ENCODE peak calls at places on chromosomes 3 and 15, in five cellular contexts. One of them, this sample, is unnamed.

GRCh38 chr3:46280105-46280797 is 38.0 kb downstream of the CCR3 start:
- DNase-seq in neural progenitor cell: no peak
- DNase-seq in psoas muscle: no peak
- DNase-seq in AG04450: no peak
- DNase-seq in HCT116: peak; percentile 12
- DNase-seq in this sample: no peak

GRCh38 chr3:65422154-65422553 is 616.6 kb downstream of the MAGI1 start:
- DNase-seq in psoas muscle: no peak
- DNase-seq in HCT116: no peak
- DNase-seq in AG04450: no peak
- DNase-seq in neural progenitor cell: no peak
- DNase-seq in this sample: no peak

GRCh38 chr3:75260-75659 is 121.3 kb upstream of the CHL1 start:
- DNase-seq in AG04450: no peak
- DNase-seq in neural progenitor cell: no peak
- DNase-seq in HCT116: no peak
- DNase-seq in psoas muscle: no peak
- DNase-seq in this sample: no peak

GRCh38 chr3:115648559-115648958 is 25.2 kb downstream of the GAP43 start:
- DNase-seq in neural progenitor cell: no peak
- DNase-seq in AG04450: no peak
- DNase-seq in HCT116: no peak
- DNase-seq in psoas muscle: no peak
- DNase-seq in this sample: no peak

GRCh38 chr15:37016287-37016686 is 84.1 kb downstream of the MEIS2 start:
- DNase-seq in HCT116: no peak
- DNase-seq in neural progenitor cell: no peak
- DNase-seq in AG04450: no peak
- DNase-seq in psoas muscle: no peak
- DNase-seq in this sample: no peak

GRCh38 chr3:194282436-194283122 is 68.5 kb downstream of the CPN2 start:
- DNase-seq in AG04450: no peak
- DNase-seq in neural progenitor cell: no peak
- DNase-seq in psoas muscle: peak; percentile 5
- DNase-seq in HCT116: no peak
- DNase-seq in this sample: no peak

GRCh38 chr3:72658466-72659100 is 189.7 kb downstream of the SHQ1 start:
- DNase-seq in neural progenitor cell: no peak
- DNase-seq in AG04450: no peak
- DNase-seq in psoas muscle: no peak
- DNase-seq in HCT116: no peak
- DNase-seq in this sample: no peak

GRCh38 chr3:184751204-184751809 is 39.4 kb upstream of the MAGEF1 start:
- DNase-seq in psoas muscle: no peak
- DNase-seq in neural progenitor cell: no peak
- DNase-seq in AG04450: no peak
- DNase-seq in HCT116: no peak
- DNase-seq in this sample: no peak

GRCh38 chr15:60589253-60589652 is 110.3 kb upstream of the ICE2 start:
- DNase-seq in neural progenitor cell: no peak
- DNase-seq in HCT116: no peak
- DNase-seq in AG04450: no peak
- DNase-seq in psoas muscle: no peak
- DNase-seq in this sample: no peak

GRCh38 chr3:66475386-66476020 is 25.3 kb downstream of the LRIG1 start:
- DNase-seq in AG04450: no peak
- DNase-seq in HCT116: no peak
- DNase-seq in neural progenitor cell: no peak
- DNase-seq in psoas muscle: no peak
- DNase-seq in this sample: no peak

GRCh38 chr3:33648793-33649192 is 69.3 kb downstream of the CLASP2 start:
- DNase-seq in neural progenitor cell: no peak
- DNase-seq in AG04450: no peak
- DNase-seq in HCT116: no peak
- DNase-seq in psoas muscle: no peak
- DNase-seq in this sample: no peak

GRCh38 chr15:68712886-68713285 is 107.8 kb downstream of the ANP32A start:
- DNase-seq in neural progenitor cell: no peak
- DNase-seq in psoas muscle: no peak
- DNase-seq in AG04450: no peak
- DNase-seq in HCT116: no peak
- DNase-seq in this sample: no peak

GRCh38 chr15:67124911-67125588 is 59.6 kb downstream of the SMAD3 start:
- DNase-seq in AG04450: no peak
- DNase-seq in psoas muscle: no peak
- DNase-seq in neural progenitor cell: no peak
- DNase-seq in HCT116: peak; percentile 88
- DNase-seq in this sample: no peak

GRCh38 chr3:117998071-117998470 is 1036.6 kb downstream of the IGSF11 start:
- DNase-seq in neural progenitor cell: no peak
- DNase-seq in HCT116: no peak
- DNase-seq in AG04450: no peak
- DNase-seq in psoas muscle: no peak
- DNase-seq in this sample: no peak

GRCh38 chr15:80404719-80405553 is 754 bp downstream of the ARNT2 start:
- DNase-seq in HCT116: no peak
- DNase-seq in psoas muscle: peak; percentile 16
- DNase-seq in neural progenitor cell: peak; percentile 71
- DNase-seq in AG04450: no peak
- DNase-seq in this sample: peak; percentile 36

GRCh38 chr3:15638193-15638890 is 36.8 kb downstream of the BTD start:
- DNase-seq in HCT116: no peak
- DNase-seq in neural progenitor cell: no peak
- DNase-seq in psoas muscle: no peak
- DNase-seq in AG04450: no peak
- DNase-seq in this sample: no peak

GRCh38 chr3:196792771-196793170 is 53.1 kb downstream of the PAK2 start:
- DNase-seq in psoas muscle: no peak
- DNase-seq in neural progenitor cell: no peak
- DNase-seq in HCT116: no peak
- DNase-seq in AG04450: no peak
- DNase-seq in this sample: no peak

GRCh38 chr3:190847423-190847822 is 15.1 kb downstream of the GMNC start:
- DNase-seq in AG04450: no peak
- DNase-seq in HCT116: no peak
- DNase-seq in neural progenitor cell: no peak
- DNase-seq in psoas muscle: no peak
- DNase-seq in this sample: no peak

GRCh38 chr3:114218006-114218405 is 19.4 kb downstream of the ZNF80 start:
- DNase-seq in AG04450: no peak
- DNase-seq in neural progenitor cell: no peak
- DNase-seq in HCT116: no peak
- DNase-seq in psoas muscle: no peak
- DNase-seq in this sample: no peak

GRCh38 chr3:114218578-114219185 is 18.7 kb downstream of the ZNF80 start:
- DNase-seq in psoas muscle: no peak
- DNase-seq in neural progenitor cell: no peak
- DNase-seq in AG04450: no peak
- DNase-seq in HCT116: no peak
- DNase-seq in this sample: no peak

GRCh38 chr3:114214542-114215341 is 22.6 kb downstream of the ZNF80 start:
- DNase-seq in neural progenitor cell: no peak
- DNase-seq in AG04450: no peak
- DNase-seq in psoas muscle: no peak
- DNase-seq in HCT116: no peak
- DNase-seq in this sample: no peak

GRCh38 chr3:114217266-114217665 is 20.1 kb downstream of the ZNF80 start:
- DNase-seq in psoas muscle: no peak
- DNase-seq in AG04450: no peak
- DNase-seq in neural progenitor cell: no peak
- DNase-seq in HCT116: no peak
- DNase-seq in this sample: no peak

GRCh38 chr3:114216186-114216970 is 21.0 kb downstream of the ZNF80 start:
- DNase-seq in HCT116: no peak
- DNase-seq in AG04450: no peak
- DNase-seq in psoas muscle: no peak
- DNase-seq in neural progenitor cell: no peak
- DNase-seq in this sample: no peak
- H3K27ac ChIP-seq in HCT116: no peak overlapping the region
- H3K27ac ChIP-seq in AG04450: no peak overlapping the region
- H3K27ac ChIP-seq in psoas muscle: no peak overlapping the region
- H3K27ac ChIP-seq in neural progenitor cell: no peak overlapping the region
- H3K27ac ChIP-seq in this sample: no peak overlapping the region

DNA sequence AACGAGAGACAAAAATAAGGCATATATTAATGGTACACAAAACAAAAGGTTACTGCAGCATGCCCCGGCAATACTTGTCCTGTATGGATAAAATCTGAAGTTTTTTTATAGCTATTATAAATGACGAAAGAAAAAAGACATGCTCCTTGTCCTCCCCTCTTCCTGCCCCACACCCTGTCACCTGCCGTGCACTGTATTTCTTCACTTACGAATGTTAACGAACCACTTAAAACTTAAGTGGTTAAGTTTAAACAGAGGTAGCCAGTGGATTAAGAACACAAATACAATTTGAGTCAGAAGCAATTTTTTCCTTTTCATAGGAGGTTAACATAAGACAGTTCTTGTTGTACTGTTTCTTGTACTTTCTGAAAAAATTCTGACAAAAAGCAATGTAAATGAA is 799.1 kb upstream of the NECTIN3 start:
- DNase-seq in neural progenitor cell: no peak
- DNase-seq in HCT116: no peak
- DNase-seq in AG04450: no peak
- DNase-seq in psoas muscle: no peak
- DNase-seq in this sample: no peak
- H3K27ac ChIP-seq in neural progenitor cell: no peak overlapping the region
- H3K27ac ChIP-seq in HCT116: no peak overlapping the region
- H3K27ac ChIP-seq in AG04450: no peak overlapping the region
- H3K27ac ChIP-seq in psoas muscle: no peak overlapping the region
- H3K27ac ChIP-seq in this sample: no peak overlapping the region

GRCh38 chr3:134331811-134332199 is 42.4 kb downstream of the AMOTL2 start:
- DNase-seq in neural progenitor cell: no peak
- DNase-seq in psoas muscle: no peak
- DNase-seq in AG04450: no peak
- DNase-seq in HCT116: no peak
- DNase-seq in this sample: no peak
- H3K27ac ChIP-seq in neural progenitor cell: no peak overlapping the region
- H3K27ac ChIP-seq in psoas muscle: peak overlapping the region; percentile 21
- H3K27ac ChIP-seq in AG04450: peak overlapping the region; percentile 91
- H3K27ac ChIP-seq in HCT116: no peak overlapping the region
- H3K27ac ChIP-seq in this sample: no peak overlapping the region

DNA sequence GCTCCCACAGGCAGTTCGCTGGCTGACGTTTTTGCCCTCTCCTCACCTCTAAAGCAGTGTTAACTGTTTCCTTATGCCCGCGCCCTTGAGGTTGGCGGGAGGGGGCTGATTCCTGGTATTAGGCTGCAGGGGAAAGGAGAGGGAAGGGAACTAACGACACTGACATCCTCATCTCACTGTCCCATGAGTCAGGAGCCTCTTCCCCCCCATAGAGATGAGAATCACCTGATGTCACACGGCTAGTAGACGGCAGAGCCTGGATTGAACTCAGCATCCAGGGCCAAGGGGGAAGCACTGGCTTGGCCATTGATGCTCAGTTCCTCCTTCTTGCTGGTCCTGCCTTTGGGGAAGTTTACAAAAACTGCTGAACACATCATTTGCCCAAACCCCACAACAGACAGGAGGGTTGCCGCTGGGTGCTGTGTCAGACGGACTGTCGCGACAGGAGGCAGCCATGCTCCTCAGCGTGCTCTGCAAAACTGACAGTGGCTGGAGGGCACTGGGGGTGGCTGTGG is 38.5 kb downstream of the IDH2 start:
- DNase-seq in neural progenitor cell: no peak
- DNase-seq in AG04450: no peak
- DNase-seq in psoas muscle: no peak
- DNase-seq in HCT116: no peak
- DNase-seq in this sample: peak; percentile 26
- H3K27ac ChIP-seq in neural progenitor cell: no peak overlapping the region
- H3K27ac ChIP-seq in AG04450: no peak overlapping the region
- H3K27ac ChIP-seq in psoas muscle: peak overlapping the region; percentile 82
- H3K27ac ChIP-seq in HCT116: no peak overlapping the region
- H3K27ac ChIP-seq in this sample: peak overlapping the region; percentile 54

GRCh38 chr3:102179321-102180290 is 255.2 kb upstream of the ZPLD1 start:
- DNase-seq in AG04450: no peak
- DNase-seq in HCT116: no peak
- DNase-seq in neural progenitor cell: no peak
- DNase-seq in psoas muscle: no peak
- DNase-seq in this sample: no peak

GRCh38 chr3:102180291-102180931 is 254.4 kb upstream of the ZPLD1 start:
- DNase-seq in HCT116: no peak
- DNase-seq in psoas muscle: no peak
- DNase-seq in AG04450: peak; percentile 82
- DNase-seq in neural progenitor cell: no peak
- DNase-seq in this sample: no peak

GRCh38 chr3:102183186-102183585 is 251.6 kb upstream of the ZPLD1 start:
- DNase-seq in AG04450: no peak
- DNase-seq in neural progenitor cell: peak; percentile 18
- DNase-seq in psoas muscle: no peak
- DNase-seq in HCT116: no peak
- DNase-seq in this sample: no peak

GRCh38 chr3:102182162-102182561 is 252.7 kb upstream of the ZPLD1 start:
- DNase-seq in psoas muscle: no peak
- DNase-seq in AG04450: no peak
- DNase-seq in neural progenitor cell: no peak
- DNase-seq in HCT116: no peak
- DNase-seq in this sample: no peak

GRCh38 chr3:102181202-102181920 is 253.5 kb upstream of the ZPLD1 start:
- DNase-seq in HCT116: no peak
- DNase-seq in psoas muscle: no peak
- DNase-seq in AG04450: peak; percentile 59
- DNase-seq in neural progenitor cell: no peak
- DNase-seq in this sample: no peak
- H3K27ac ChIP-seq in HCT116: no peak overlapping the region
- H3K27ac ChIP-seq in psoas muscle: peak overlapping the region; percentile 58
- H3K27ac ChIP-seq in AG04450: peak overlapping the region; percentile 63
- H3K27ac ChIP-seq in neural progenitor cell: no peak overlapping the region
- H3K27ac ChIP-seq in this sample: no peak overlapping the region

GRCh38 chr3:125110876-125111480 is 55.2 kb upstream of the HEG1 start:
- DNase-seq in HCT116: no peak
- DNase-seq in psoas muscle: no peak
- DNase-seq in neural progenitor cell: no peak
- DNase-seq in AG04450: no peak
- DNase-seq in this sample: no peak
- H3K27ac ChIP-seq in HCT116: no peak overlapping the region
- H3K27ac ChIP-seq in psoas muscle: no peak overlapping the region
- H3K27ac ChIP-seq in neural progenitor cell: no peak overlapping the region
- H3K27ac ChIP-seq in AG04450: no peak overlapping the region
- H3K27ac ChIP-seq in this sample: no peak overlapping the region

DNA sequence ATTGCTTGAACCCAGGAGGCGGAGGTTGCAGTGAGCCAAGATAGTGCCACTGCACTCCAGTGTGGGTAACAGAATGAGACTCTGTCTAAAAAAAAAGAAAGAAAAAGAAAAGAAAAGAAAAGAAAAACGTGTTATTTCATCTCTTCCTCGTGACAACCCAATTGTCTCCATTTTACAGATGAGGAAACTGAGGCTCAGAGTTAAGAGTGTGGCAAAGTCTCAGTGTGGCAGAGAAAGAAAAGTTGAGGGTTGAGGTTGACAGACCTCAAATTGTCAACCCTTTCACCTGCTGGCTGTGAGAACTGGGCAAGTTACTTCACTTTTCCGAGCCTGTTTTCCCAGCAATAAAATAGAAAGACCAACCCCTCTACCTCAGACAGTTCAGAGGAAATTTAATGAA is 59.6 kb downstream of the TM4SF4 start:
- DNase-seq in psoas muscle: no peak
- DNase-seq in AG04450: no peak
- DNase-seq in HCT116: no peak
- DNase-seq in neural progenitor cell: no peak
- DNase-seq in this sample: no peak
- H3K27ac ChIP-seq in psoas muscle: no peak overlapping the region
- H3K27ac ChIP-seq in AG04450: peak overlapping the region; percentile 12
- H3K27ac ChIP-seq in HCT116: no peak overlapping the region
- H3K27ac ChIP-seq in neural progenitor cell: no peak overlapping the region
- H3K27ac ChIP-seq in this sample: no peak overlapping the region

GRCh38 chr3:182711261-182711683 is 82.0 kb upstream of the ATP11B start:
- DNase-seq in neural progenitor cell: no peak
- DNase-seq in HCT116: no peak
- DNase-seq in psoas muscle: no peak
- DNase-seq in AG04450: no peak
- DNase-seq in this sample: no peak
- H3K27ac ChIP-seq in neural progenitor cell: no peak overlapping the region
- H3K27ac ChIP-seq in HCT116: no peak overlapping the region
- H3K27ac ChIP-seq in psoas muscle: no peak overlapping the region
- H3K27ac ChIP-seq in AG04450: no peak overlapping the region
- H3K27ac ChIP-seq in this sample: no peak overlapping the region